ENCODE peak calls at places on chromosomes 1 and 21, in four cellular contexts. F, O, E and K are unnamed samples.

GRCh38 chr1:232271991-232272589 is 357.8 kb downstream of the SIPA1L2 start:
- DNase-seq in O (no peak), E (no peak), F (no peak), K (no peak)

GRCh38 chr1:54489627-54490240 is 58.3 kb upstream of the ACOT11 start:
- DNase-seq in E (no peak), O (no peak), F (no peak), K (no peak)

GRCh38 chr1:43952731-43953350 is 6.1 kb downstream of the IPO13 start:
- DNase-seq in F (no peak), O (no peak), E (no peak), K (peak; percentile 94)

GRCh38 chr1:187877220-187877619 is 1048.5 kb downstream of the PLA2G4A start:
- DNase-seq in F (no peak), E (no peak), O (no peak), K (no peak)

GRCh38 chr1:7784492-7785071 is 491 bp downstream of the PER3 start:
- DNase-seq in E (no peak), O (no peak), F (no peak), K (peak; percentile 38)

GRCh38 chr1:65041014-65041413 is 74.7 kb upstream of the JAK1 start:
- DNase-seq in F (no peak), O (no peak), E (no peak), K (no peak)

GRCh38 chr1:16954579-16954978 is 25.8 kb downstream of the MFAP2 start:
- DNase-seq in E (no peak), O (no peak), F (no peak), K (no peak)

GRCh38 chr1:202765726-202766125 is 42.5 kb downstream of the KDM5B start:
- DNase-seq in E (no peak), O (no peak), F (no peak), K (no peak)

GRCh38 chr1:31228986-31229385 is 10.7 kb downstream of the NKAIN1 start:
- DNase-seq in F (no peak), E (no peak), O (no peak), K (no peak)

GRCh38 chr1:54965624-54966340 is 14.6 kb upstream of the TMEM61 start:
- DNase-seq in E (peak; percentile 42), F (no peak), O (peak; percentile 60), K (no peak)

GRCh38 chr1:29712275-29712633 is 475.9 kb downstream of the PTPRU start:
- DNase-seq in F (no peak), O (no peak), E (no peak), K (no peak)

GRCh38 chr1:150015733-150016132 is 5.2 kb upstream of the OTUD7B start:
- DNase-seq in O (no peak), F (no peak), E (peak; percentile 41), K (no peak)

GRCh38 chr1:6307099-6307498 is 46.2 kb upstream of the GPR153 start:
- DNase-seq in E (no peak), F (no peak), O (no peak), K (no peak)

GRCh38 chr1:15412843-15413242 is 3.2 kb downstream of the EFHD2 start:
- DNase-seq in F (no peak), E (no peak), O (no peak), K (no peak)

GRCh38 chr1:199264283-199264682 is 625.4 kb downstream of the PTPRC start:
- DNase-seq in F (no peak), E (no peak), O (no peak), K (no peak)

GRCh38 chr1:25820247-25821111 is 725 bp downstream of the MTFR1L start:
- DNase-seq in E (peak; percentile 89), O (peak; percentile 50), F (peak; percentile 69), K (peak; percentile 80)

GRCh38 chr1:25817840-25818501 is 1.8 kb upstream of the MTFR1L start:
- DNase-seq in F (peak; percentile 10), O (no peak), E (peak; percentile 67), K (peak; percentile 69)

GRCh38 chr1:25821112-25821476 is 1.3 kb downstream of the MTFR1L start:
- DNase-seq in E (peak; percentile 33), F (no peak), O (no peak), K (no peak)

GRCh38 chr1:25818569-25818968 is 1.2 kb upstream of the MTFR1L start:
- DNase-seq in F (peak; percentile 10), O (no peak), E (no peak), K (no peak)

GRCh38 chr1:25819496-25820246 is at the start of gene MTFR1L:
- DNase-seq in F (peak; percentile 83), O (peak; percentile 66), E (peak; percentile 98), K (peak; percentile 92)
- TF ChIP-seq REST in F (no peak), O (no peak), E (no peak), K (no peak)

GRCh38 chr1:10538608-10539355 is 64.0 kb downstream of the PEX14 start:
- DNase-seq in F (no peak), E (no peak), O (no peak), K (no peak)
- TF ChIP-seq CREB1 in F (no peak), E (no peak), O (no peak), K (no peak)

GRCh38 chr21:15755125-15755524 is 25.3 kb downstream of the USP25 start:
- DNase-seq in F (no peak), E (no peak), O (no peak), K (no peak)
- H3K27ac ChIP-seq in F (peak overlapping the region; percentile 48), E (peak overlapping the region; percentile 20), O (no peak overlapping the region), K (no peak overlapping the region)

GRCh38 chr1:11979818-11980675 is at the start of gene MFN2:
- DNase-seq in O (peak; percentile 83), F (peak; percentile 95), E (peak; percentile 99), K (peak; percentile 99)
- TF ChIP-seq REST in O (no peak), F (no peak), E (peak; percentile 72), K (no peak)

DNA sequence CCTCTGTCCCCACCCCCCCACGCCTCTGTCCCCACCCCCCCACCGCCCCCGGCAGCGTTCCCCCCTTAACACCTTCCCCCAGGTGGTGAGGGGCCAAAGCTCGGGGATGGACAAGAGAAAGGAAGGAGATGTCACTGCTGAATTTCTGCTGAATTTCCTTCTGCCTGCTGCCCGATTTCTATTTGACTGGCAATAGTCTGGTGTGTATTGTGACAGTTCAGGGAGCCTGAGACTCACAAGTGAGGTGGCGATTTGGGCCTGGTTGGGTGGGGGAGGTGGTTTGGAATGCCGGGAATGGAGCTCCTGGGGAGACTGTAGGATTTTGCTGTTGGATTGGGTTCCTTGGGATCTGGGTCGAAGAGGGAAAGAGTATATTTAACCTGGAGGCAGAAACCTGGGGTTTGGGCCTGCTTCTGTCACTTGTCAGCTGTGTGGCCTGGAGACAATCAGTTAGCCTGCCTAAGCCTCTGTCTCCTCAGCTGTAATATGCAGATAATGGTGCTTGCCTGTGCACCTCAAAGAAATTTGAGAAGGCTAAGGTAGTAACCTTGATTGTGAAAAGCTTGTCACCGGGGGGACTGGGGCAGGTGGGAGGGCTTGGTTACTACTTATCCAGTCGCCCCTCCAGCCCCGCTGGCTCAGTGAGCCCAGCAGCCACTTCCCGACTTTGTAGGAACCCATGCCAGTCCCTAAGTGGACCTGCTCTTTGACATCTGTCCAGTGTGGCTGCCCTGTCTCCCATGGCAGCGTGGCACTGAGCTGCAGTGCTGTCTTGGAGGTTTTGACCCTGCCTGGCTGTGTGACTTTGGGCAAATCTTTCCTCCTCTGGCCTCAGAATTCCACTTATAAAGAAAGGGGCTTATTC is 7.7 kb upstream of the LMNA start:
- DNase-seq in F (no peak), E (peak; percentile 79), O (no peak), K (peak; percentile 92)
- TF ChIP-seq CREB1 in F (no peak), E (no peak), O (no peak), K (peak; percentile 45)

DNA sequence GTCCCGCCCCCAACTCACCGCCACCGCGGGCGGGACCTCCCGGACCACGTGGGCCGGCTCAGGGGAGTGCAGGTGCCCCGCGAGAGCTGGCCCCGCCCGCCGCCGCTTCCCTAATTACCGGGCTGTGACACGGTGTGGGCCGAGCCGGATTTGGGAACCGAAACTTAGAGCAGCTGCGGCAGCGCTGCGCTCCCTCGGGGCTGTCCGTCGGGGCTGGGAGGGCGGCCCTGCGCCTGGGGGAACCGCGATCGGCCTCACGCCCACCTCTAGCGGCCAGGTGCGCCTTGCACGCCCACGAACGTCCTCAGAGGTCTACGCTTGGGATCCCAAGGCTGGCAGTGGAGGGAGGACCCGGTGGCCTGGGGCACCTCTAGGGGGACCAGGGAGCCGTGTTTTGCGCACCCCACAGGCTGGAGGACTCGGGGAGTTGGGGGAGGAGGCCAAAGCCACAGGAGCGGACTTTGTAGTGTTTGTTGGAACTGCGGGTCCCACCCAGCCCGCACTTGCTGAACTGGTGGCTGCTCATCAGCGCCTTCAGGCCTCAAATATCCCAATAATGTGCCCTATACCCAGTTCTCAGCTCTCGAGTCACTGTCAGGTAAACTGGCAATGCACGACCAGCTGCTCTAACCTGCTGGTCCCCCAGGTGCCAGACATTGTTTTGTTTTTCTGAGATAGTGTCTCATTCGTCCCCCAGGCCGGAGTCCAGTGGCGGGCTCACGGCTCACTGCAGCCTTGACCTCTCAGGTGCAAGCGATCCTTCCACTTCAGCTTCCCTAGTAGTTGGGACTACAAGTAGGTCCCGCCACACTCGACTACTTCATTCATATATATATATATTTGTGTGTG is 781 bp upstream of the NADK start:
- DNase-seq in E (peak; percentile 90), O (peak; percentile 81), F (peak; percentile 60), K (peak; percentile 91)
- H3K27ac ChIP-seq in E (peak overlapping the region; percentile 94), O (peak overlapping the region; percentile 98), F (peak overlapping the region; percentile 90), K (peak overlapping the region; percentile 88)

GRCh38 chr1:234644928-234645327 is 35.0 kb upstream of the IRF2BP2 start:
- DNase-seq in E (no peak), F (no peak), O (no peak), K (no peak)
- TF ChIP-seq REST in E (no peak), F (no peak), O (no peak), K (no peak)

GRCh38 chr1:244995602-244996400 is 131.5 kb upstream of the HNRNPU start:
- DNase-seq in O (no peak), F (no peak), E (no peak), K (no peak)

GRCh38 chr1:244988521-244988920 is 124.2 kb upstream of the HNRNPU start:
- DNase-seq in O (no peak), F (no peak), E (no peak), K (no peak)

GRCh38 chr1:244989813-244990212 is 125.5 kb upstream of the HNRNPU start:
- DNase-seq in F (no peak), E (no peak), O (no peak), K (no peak)

GRCh38 chr1:244998717-244999346 is 134.5 kb upstream of the HNRNPU start:
- DNase-seq in E (no peak), F (no peak), O (no peak), K (no peak)

DNA sequence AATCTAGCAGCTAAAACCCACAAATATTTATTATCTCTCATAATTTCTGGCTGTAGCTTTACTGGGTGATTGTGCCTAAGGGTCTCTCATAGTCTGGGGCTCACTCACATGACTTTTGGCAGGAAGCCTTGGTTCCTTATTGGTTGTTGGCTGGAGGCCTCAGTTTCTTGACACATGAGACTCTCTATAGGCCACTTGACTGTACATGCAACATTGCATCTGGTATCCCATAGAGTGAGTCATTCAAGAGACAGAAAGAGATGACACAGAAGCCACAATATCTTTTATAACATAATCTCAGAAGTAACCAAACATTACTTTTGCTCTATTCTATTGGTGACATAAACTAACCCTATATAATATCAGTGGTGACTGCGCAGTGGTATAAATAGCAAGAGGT is 128.5 kb upstream of the HNRNPU start:
- DNase-seq in O (no peak), F (no peak), E (no peak), K (no peak)
- TF ChIP-seq CREB1 in O (no peak), F (no peak), E (no peak), K (no peak)